ENCODE peak calls at places on chromosome 9, in five cellular contexts. K is A549, A is GM12878, R is K562, Q is SK-N-SH. G is an unnamed sample.

GRCh38 chr9:119938871-119939270 is 569.6 kb upstream of the BRINP1 start:
- DNase-seq in A (no peak), R (no peak), Q (no peak), K (no peak), G (no peak)

GRCh38 chr9:124770359-124771020 is 621 bp downstream of the NR6A1 start:
- DNase-seq in R (peak), Q (peak), K (peak), A (no peak), G (peak)

GRCh38 chr9:127557466-127557869 is 54.6 kb upstream of the STXBP1 start:
- DNase-seq in A (no peak), R (no peak), Q (peak), K (no peak), G (no peak)

GRCh38 chr9:13728917-13729811 is 449.7 kb upstream of the MPDZ start:
- DNase-seq in Q (no peak), K (no peak), A (no peak), R (no peak), G (no peak)

GRCh38 chr9:137138058-137138697 is 776 bp upstream of the GRIN1 start:
- DNase-seq in A (no peak), R (peak), K (no peak), Q (peak), G (peak)

GRCh38 chr9:115232375-115232774 is 114.4 kb upstream of the TNC start:
- DNase-seq in A (no peak), R (no peak), K (no peak), Q (no peak), G (no peak)

GRCh38 chr9:87324613-87325194 is 173.0 kb upstream of the DAPK1 start:
- DNase-seq in R (peak), A (peak), K (peak), Q (peak), G (peak)

GRCh38 chr9:118732998-118733397 is 636.2 kb downstream of the BRINP1 start:
- DNase-seq in A (no peak), K (no peak), Q (no peak), R (no peak), G (no peak)

GRCh38 chr9:73038613-73039012 is 85.8 kb upstream of the ALDH1A1 start:
- DNase-seq in K (no peak), Q (no peak), R (peak), A (no peak), G (peak)

GRCh38 chr9:122158202-122158601 is 1.4 kb downstream of the NDUFA8 start:
- DNase-seq in K (peak), A (no peak), Q (peak), R (peak), G (peak)

GRCh38 chr9:75170898-75171360 is 82.6 kb downstream of the OSTF1 start:
- DNase-seq in Q (no peak), A (no peak), K (no peak), R (peak), G (no peak)

GRCh38 chr9:20611751-20612287 is 10.5 kb downstream of the MLLT3 start:
- DNase-seq in A (no peak), R (no peak), K (peak), Q (peak), G (peak)

GRCh38 chr9:38011991-38012390 is 57.0 kb downstream of the SHB start:
- DNase-seq in K (no peak), Q (no peak), R (no peak), A (no peak), G (no peak)

GRCh38 chr9:112326194-112326593 is 7.2 kb downstream of the PTBP3 start:
- DNase-seq in R (no peak), A (no peak), K (no peak), Q (no peak), G (peak)

GRCh38 chr9:81608289-81608657 is 81.1 kb downstream of the TLE1 start:
- DNase-seq in K (no peak), R (no peak), Q (no peak), A (no peak), G (no peak)

GRCh38 chr9:106526805-106527204 is 336.2 kb upstream of the ZNF462 start:
- DNase-seq in A (no peak), Q (no peak), R (no peak), K (no peak), G (no peak)

GRCh38 chr9:136646827-136647711 is 15.6 kb upstream of the EGFL7 start:
- DNase-seq in A (no peak), K (no peak), R (no peak), Q (no peak), G (no peak)

GRCh38 chr9:90970603-90971002 is 169.0 kb downstream of the SYK start:
- DNase-seq in R (no peak), A (no peak), K (no peak), Q (no peak), G (no peak)

GRCh38 chr9:134922066-134922931 is 4.6 kb upstream of the FCN1 start:
- DNase-seq in K (no peak), Q (no peak), A (no peak), R (no peak), G (no peak)

GRCh38 chr9:72633966-72634365 is 112.6 kb downstream of the TMC1 start:
- DNase-seq in R (no peak), K (no peak), Q (no peak), A (no peak), G (no peak)

GRCh38 chr9:134895849-134896833 is 15.5 kb downstream of the FCN2 start:
- DNase-seq in Q (no peak), A (no peak), R (no peak), K (peak), G (no peak)

GRCh38 chr9:27664136-27664819 is 91.0 kb upstream of the C9orf72 start:
- DNase-seq in K (no peak), R (no peak), Q (no peak), A (no peak), G (peak)

GRCh38 chr9:133331641-133332380 is 4.2 kb downstream of the SURF6 start:
- DNase-seq in A (no peak), Q (no peak), R (no peak), K (no peak), G (no peak)

GRCh38 chr9:90974007-90974406 is 172.4 kb downstream of the SYK start:
- DNase-seq in Q (no peak), A (no peak), K (no peak), R (no peak), G (no peak)

GRCh38 chr9:73613092-73613701 is 461.5 kb downstream of the ANXA1 start:
- DNase-seq in Q (no peak), K (no peak), R (no peak), A (no peak), G (no peak)

GRCh38 chr9:33881635-33882034 is 64.7 kb downstream of the UBE2R2 start:
- DNase-seq in R (no peak), K (no peak), A (no peak), Q (no peak), G (no peak)

GRCh38 chr9:135216236-135216635 is 128.8 kb downstream of the OLFM1 start:
- DNase-seq in A (no peak), K (no peak), R (no peak), Q (no peak), G (no peak)

GRCh38 chr9:117317192-117317591 is 97.7 kb downstream of the ASTN2 start:
- DNase-seq in Q (no peak), R (no peak), K (no peak), A (no peak), G (no peak)

GRCh38 chr9:128550226-128550625 is 2.2 kb upstream of the SPTAN1 start:
- DNase-seq in A (no peak), Q (no peak), R (no peak), K (no peak), G (no peak)

GRCh38 chr9:113233146-113233545 is 11.8 kb downstream of the SLC31A1 start:
- DNase-seq in A (no peak), Q (no peak), R (no peak), K (no peak), G (no peak)

DNA sequence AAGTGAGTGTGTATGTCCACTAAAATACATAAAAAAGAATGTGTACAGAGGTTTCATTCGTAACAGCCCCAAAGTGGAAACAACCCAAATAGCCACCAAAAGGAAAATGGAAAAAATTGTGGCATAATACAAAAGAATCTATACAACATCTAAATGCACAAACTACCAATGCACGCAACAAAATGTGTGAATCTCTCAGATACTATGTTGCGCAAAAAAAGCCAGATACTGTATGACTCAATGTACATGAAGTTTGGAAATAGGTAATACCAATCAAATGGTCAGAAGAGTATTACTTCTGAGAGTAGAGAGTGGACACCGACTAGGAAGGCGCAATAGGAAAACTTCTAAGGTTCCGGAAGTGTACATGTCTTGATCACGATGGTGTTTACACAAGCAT is 2.4 kb downstream of the XPA start:
- DNase-seq in R (no peak), A (no peak), Q (no peak), K (no peak), G (no peak)
- TF ChIP-seq REST in R (no peak), A (no peak), Q (no peak), K (no peak), G (no peak)

GRCh38 chr9:83620841-83621636 is 1.9 kb upstream of the IDNK start:
- DNase-seq in A (no peak), R (peak), K (peak), Q (peak), G (peak)
- TF ChIP-seq REST in A (no peak), R (no peak), K (no peak), Q (no peak), G (no peak)

GRCh38 chr9:98778711-98779530 is 17.4 kb downstream of the ANKS6 start:
- DNase-seq in K (no peak), R (no peak), Q (no peak), A (no peak), G (no peak)
- TF ChIP-seq REST in K (no peak), R (no peak), Q (no peak), A (no peak), G (no peak)

GRCh38 chr9:35858428-35858827 is 11.8 kb downstream of the OR13J1 start:
- DNase-seq in A (no peak), R (no peak), K (no peak), Q (no peak), G (no peak)

GRCh38 chr9:35856882-35857281 is 13.3 kb downstream of the OR13J1 start:
- DNase-seq in A (no peak), K (no peak), R (no peak), Q (no peak), G (no peak)

GRCh38 chr9:35859995-35860348 is 10.2 kb downstream of the OR13J1 start:
- DNase-seq in K (no peak), R (no peak), A (no peak), Q (no peak), G (no peak)

GRCh38 chr9:35861161-35861897 is 8.9 kb downstream of the OR13J1 start:
- DNase-seq in Q (no peak), R (no peak), A (no peak), K (no peak), G (no peak)

DNA sequence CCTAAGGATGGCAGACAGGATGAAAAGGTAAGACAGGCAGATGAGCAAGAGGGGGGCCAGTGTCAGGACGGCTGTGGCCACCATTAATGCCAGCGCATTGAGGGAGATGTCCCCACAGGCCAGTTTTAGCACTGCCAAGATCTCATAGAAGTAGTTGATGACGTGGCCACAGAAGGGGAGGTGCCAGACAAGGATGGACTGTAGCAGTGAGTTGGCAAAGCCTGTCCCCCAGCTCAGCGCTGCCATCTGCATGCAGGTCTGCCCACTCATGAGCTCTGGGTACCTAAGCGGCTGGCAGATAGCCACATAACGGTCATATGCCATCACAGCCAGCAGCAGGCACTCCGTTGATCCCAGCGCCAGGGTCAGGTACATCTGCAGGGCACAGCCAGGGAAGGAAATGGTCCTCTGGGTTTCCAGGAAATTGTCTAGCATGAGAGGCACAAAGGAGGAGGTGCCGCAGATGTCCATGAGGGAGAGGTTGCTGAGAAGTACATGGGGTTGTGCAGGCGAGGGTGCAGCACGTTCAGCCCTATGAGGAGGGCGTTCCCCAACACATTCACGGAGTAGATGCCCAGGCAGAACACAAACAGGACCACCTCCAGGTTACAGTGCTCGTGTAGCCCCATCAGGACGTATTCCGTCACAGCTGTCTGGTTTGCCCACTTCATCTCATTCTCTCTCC is 10.7 kb downstream of the OR13J1 start:
- DNase-seq in A (no peak), R (no peak), K (peak), Q (peak), G (no peak)
- TF ChIP-seq REST in A (no peak), R (no peak), K (no peak), Q (no peak), G (no peak)

GRCh38 chr9:36891341-36891811 is 142.7 kb downstream of the PAX5 start:
- DNase-seq in R (no peak), K (no peak), Q (peak), A (no peak), G (no peak)
- TF ChIP-seq REST in R (no peak), K (no peak), Q (no peak), A (no peak), G (no peak)